ENCODE peak calls at places on chromosomes 3 and 15, in five cellular contexts. One of them, this sample, is unnamed.

GRCh38 chr15:50767332-50767861 is 1.9 kb upstream of the SPPL2A start:
- DNase-seq in cardiac fibroblast: no peak
- DNase-seq in AG09319: no peak
- DNase-seq in CD14-positive monocyte: no peak
- DNase-seq in epithelial cell of esophagus: no peak
- DNase-seq in this sample: peak; percentile 6

GRCh38 chr3:188948658-188949400 is 222.9 kb upstream of the TPRG1 start:
- DNase-seq in cardiac fibroblast: peak; percentile 95
- DNase-seq in AG09319: peak; percentile 53
- DNase-seq in CD14-positive monocyte: peak; percentile 86
- DNase-seq in epithelial cell of esophagus: peak; percentile 80
- DNase-seq in this sample: peak; percentile 83

GRCh38 chr3:15113468-15113867 is 14.5 kb upstream of the RBSN start:
- DNase-seq in cardiac fibroblast: no peak
- DNase-seq in AG09319: no peak
- DNase-seq in CD14-positive monocyte: no peak
- DNase-seq in epithelial cell of esophagus: no peak
- DNase-seq in this sample: no peak

GRCh38 chr15:51314391-51315337 is 23.7 kb downstream of the CYP19A1 start:
- DNase-seq in cardiac fibroblast: no peak
- DNase-seq in AG09319: no peak
- DNase-seq in CD14-positive monocyte: no peak
- DNase-seq in epithelial cell of esophagus: no peak
- DNase-seq in this sample: no peak

GRCh38 chr3:126390751-126391150 is 4.0 kb upstream of the CFAP100 start:
- DNase-seq in cardiac fibroblast: no peak
- DNase-seq in AG09319: no peak
- DNase-seq in CD14-positive monocyte: no peak
- DNase-seq in epithelial cell of esophagus: no peak
- DNase-seq in this sample: no peak

GRCh38 chr15:64552281-64552948 is 92.0 kb downstream of the ZNF609 start:
- DNase-seq in cardiac fibroblast: no peak
- DNase-seq in AG09319: no peak
- DNase-seq in CD14-positive monocyte: no peak
- DNase-seq in epithelial cell of esophagus: no peak
- DNase-seq in this sample: no peak

GRCh38 chr3:48215876-48216275 is 7.4 kb upstream of the CAMP start:
- DNase-seq in cardiac fibroblast: peak; percentile 71
- DNase-seq in AG09319: no peak
- DNase-seq in CD14-positive monocyte: no peak
- DNase-seq in epithelial cell of esophagus: no peak
- DNase-seq in this sample: no peak

GRCh38 chr3:23490459-23490858 is 287.3 kb downstream of the UBE2E2 start:
- DNase-seq in cardiac fibroblast: peak; percentile 65
- DNase-seq in AG09319: no peak
- DNase-seq in CD14-positive monocyte: no peak
- DNase-seq in epithelial cell of esophagus: peak; percentile 77
- DNase-seq in this sample: peak; percentile 81

GRCh38 chr3:113946831-113947230 is 982 bp upstream of the ZDHHC23 start:
- DNase-seq in cardiac fibroblast: no peak
- DNase-seq in AG09319: no peak
- DNase-seq in CD14-positive monocyte: no peak
- DNase-seq in epithelial cell of esophagus: no peak
- DNase-seq in this sample: no peak

GRCh38 chr3:196186661-196187573 is 24.3 kb downstream of the ZDHHC19 start:
- DNase-seq in cardiac fibroblast: no peak
- DNase-seq in AG09319: no peak
- DNase-seq in CD14-positive monocyte: no peak
- DNase-seq in epithelial cell of esophagus: no peak
- DNase-seq in this sample: no peak

GRCh38 chr3:47410801-47411646 is 30.2 kb downstream of the PTPN23 start:
- DNase-seq in cardiac fibroblast: no peak
- DNase-seq in AG09319: no peak
- DNase-seq in CD14-positive monocyte: no peak
- DNase-seq in epithelial cell of esophagus: no peak
- DNase-seq in this sample: no peak

GRCh38 chr3:123725652-123726400 is 141.0 kb upstream of the HACD2 start:
- DNase-seq in cardiac fibroblast: no peak
- DNase-seq in AG09319: no peak
- DNase-seq in CD14-positive monocyte: no peak
- DNase-seq in epithelial cell of esophagus: no peak
- DNase-seq in this sample: no peak
- TF ChIP-seq CTCF in cardiac fibroblast: peak; percentile 34
- TF ChIP-seq CTCF in AG09319: no peak
- TF ChIP-seq CTCF in CD14-positive monocyte: no peak
- TF ChIP-seq CTCF in epithelial cell of esophagus: peak; percentile 4
- TF ChIP-seq CTCF in this sample: peak; percentile 3

DNA sequence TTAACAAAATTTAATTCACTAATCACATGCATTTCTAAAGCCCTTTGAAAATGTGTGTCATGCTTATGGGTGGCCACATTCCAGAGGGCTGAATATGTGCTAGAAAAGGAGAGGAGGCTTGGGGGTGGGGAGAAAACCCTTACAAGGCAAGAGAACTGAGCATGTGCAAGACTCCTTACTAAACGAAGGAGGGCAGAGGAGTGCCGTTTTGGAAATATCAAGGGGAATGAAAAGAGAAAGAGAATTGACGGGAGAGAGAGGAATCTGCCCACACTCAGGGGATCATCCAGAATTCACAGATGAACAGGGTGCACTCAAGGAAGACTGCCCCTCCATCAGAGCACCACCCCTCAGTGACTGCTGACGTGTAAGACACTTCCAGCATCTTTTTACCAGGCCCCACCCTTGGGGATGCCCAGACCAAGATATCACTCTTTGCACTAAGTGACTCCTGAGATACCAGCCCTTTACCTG is 37.9 kb upstream of the TSC22D2 start:
- DNase-seq in cardiac fibroblast: peak; percentile 96
- DNase-seq in AG09319: peak; percentile 83
- DNase-seq in CD14-positive monocyte: no peak
- DNase-seq in epithelial cell of esophagus: peak; percentile 98
- DNase-seq in this sample: peak; percentile 97
- TF ChIP-seq CTCF in cardiac fibroblast: peak; percentile 6
- TF ChIP-seq CTCF in AG09319: peak; percentile 23
- TF ChIP-seq CTCF in CD14-positive monocyte: no peak
- TF ChIP-seq CTCF in epithelial cell of esophagus: peak; percentile 31
- TF ChIP-seq CTCF in this sample: peak; percentile 19

GRCh38 chr15:71425388-71425787 is 310.1 kb downstream of the THSD4 start:
- DNase-seq in cardiac fibroblast: no peak
- DNase-seq in AG09319: no peak
- DNase-seq in CD14-positive monocyte: no peak
- DNase-seq in epithelial cell of esophagus: no peak
- DNase-seq in this sample: no peak
- TF ChIP-seq CTCF in cardiac fibroblast: no peak
- TF ChIP-seq CTCF in AG09319: no peak
- TF ChIP-seq CTCF in CD14-positive monocyte: no peak
- TF ChIP-seq CTCF in epithelial cell of esophagus: no peak
- TF ChIP-seq CTCF in this sample: no peak

GRCh38 chr3:30437172-30437571 is 169.2 kb upstream of the TGFBR2 start:
- DNase-seq in cardiac fibroblast: peak; percentile 87
- DNase-seq in AG09319: no peak
- DNase-seq in CD14-positive monocyte: no peak
- DNase-seq in epithelial cell of esophagus: no peak
- DNase-seq in this sample: peak; percentile 29
- TF ChIP-seq CTCF in cardiac fibroblast: no peak
- TF ChIP-seq CTCF in AG09319: no peak
- TF ChIP-seq CTCF in CD14-positive monocyte: no peak
- TF ChIP-seq CTCF in epithelial cell of esophagus: no peak
- TF ChIP-seq CTCF in this sample: no peak

GRCh38 chr3:55405436-55405835 is 81.7 kb downstream of the WNT5A start:
- DNase-seq in cardiac fibroblast: peak; percentile 10
- DNase-seq in AG09319: no peak
- DNase-seq in CD14-positive monocyte: no peak
- DNase-seq in epithelial cell of esophagus: peak; percentile 37
- DNase-seq in this sample: peak; percentile 23
- TF ChIP-seq CTCF in cardiac fibroblast: peak; percentile 55
- TF ChIP-seq CTCF in AG09319: peak; percentile 2
- TF ChIP-seq CTCF in CD14-positive monocyte: no peak
- TF ChIP-seq CTCF in epithelial cell of esophagus: peak; percentile 38
- TF ChIP-seq CTCF in this sample: peak; percentile 48

DNA sequence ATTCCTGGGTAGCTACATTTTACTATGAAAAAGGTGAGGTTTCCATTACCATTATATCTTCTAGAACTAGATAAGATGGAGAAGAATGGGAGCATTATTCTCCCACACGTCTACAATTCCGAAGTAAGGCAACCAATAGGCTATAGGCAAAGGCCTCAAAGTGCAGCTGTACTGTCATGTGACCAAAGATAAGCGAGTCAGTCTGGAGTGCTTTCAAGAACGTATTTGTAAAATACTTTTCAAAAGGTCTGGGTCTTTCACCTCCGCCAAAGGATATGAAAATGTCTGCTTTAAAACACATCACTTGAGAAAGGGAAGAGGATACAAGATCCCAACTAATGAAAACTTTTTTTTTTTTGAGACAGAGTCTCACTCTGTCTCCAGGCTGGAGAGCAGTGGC is 9.9 kb downstream of the CCPG1 start:
- DNase-seq in cardiac fibroblast: no peak
- DNase-seq in AG09319: no peak
- DNase-seq in CD14-positive monocyte: no peak
- DNase-seq in epithelial cell of esophagus: no peak
- DNase-seq in this sample: no peak
- TF ChIP-seq CTCF in cardiac fibroblast: no peak
- TF ChIP-seq CTCF in AG09319: no peak
- TF ChIP-seq CTCF in CD14-positive monocyte: no peak
- TF ChIP-seq CTCF in epithelial cell of esophagus: no peak
- TF ChIP-seq CTCF in this sample: no peak

GRCh38 chr3:122982202-122983185 is 45.1 kb downstream of the SEMA5B start:
- DNase-seq in cardiac fibroblast: no peak
- DNase-seq in AG09319: no peak
- DNase-seq in CD14-positive monocyte: no peak
- DNase-seq in epithelial cell of esophagus: no peak
- DNase-seq in this sample: no peak
- TF ChIP-seq CTCF in cardiac fibroblast: no peak
- TF ChIP-seq CTCF in AG09319: no peak
- TF ChIP-seq CTCF in CD14-positive monocyte: no peak
- TF ChIP-seq CTCF in epithelial cell of esophagus: no peak
- TF ChIP-seq CTCF in this sample: no peak